ENCODE peak calls at places on chromosomes 4 and X, in six cellular contexts. One of them, this sample, is unnamed.

GRCh38 chrX:17500145-17500579 is 125.2 kb downstream of the NHS start:
- DNase-seq in heart right ventricle: no peak
- DNase-seq in A673: no peak
- DNase-seq in mammary epithelial cell: peak; percentile 15
- DNase-seq in GM03348: peak; percentile 29
- DNase-seq in AG09319: peak; percentile 28
- DNase-seq in this sample: peak; percentile 58

GRCh38 chr4:110224142-110224541 is 25.7 kb upstream of the ELOVL6 start:
- DNase-seq in heart right ventricle: no peak
- DNase-seq in A673: no peak
- DNase-seq in mammary epithelial cell: no peak
- DNase-seq in GM03348: no peak
- DNase-seq in AG09319: no peak
- DNase-seq in this sample: no peak

GRCh38 chrX:11397680-11398079 is 104.5 kb downstream of the AMELX start:
- DNase-seq in heart right ventricle: no peak
- DNase-seq in A673: no peak
- DNase-seq in mammary epithelial cell: no peak
- DNase-seq in GM03348: no peak
- DNase-seq in AG09319: no peak
- DNase-seq in this sample: no peak

GRCh38 chr4:41696768-41697167 is 51.8 kb downstream of the PHOX2B start:
- DNase-seq in heart right ventricle: no peak
- DNase-seq in A673: no peak
- DNase-seq in mammary epithelial cell: no peak
- DNase-seq in GM03348: no peak
- DNase-seq in AG09319: no peak
- DNase-seq in this sample: no peak

GRCh38 chr4:3820806-3821579 is 54.8 kb downstream of the ADRA2C start:
- DNase-seq in heart right ventricle: no peak
- DNase-seq in A673: no peak
- DNase-seq in mammary epithelial cell: no peak
- DNase-seq in GM03348: no peak
- DNase-seq in AG09319: no peak
- DNase-seq in this sample: no peak

GRCh38 chrX:105375816-105376215 is 155.3 kb upstream of the TEX13A start:
- DNase-seq in heart right ventricle: no peak
- DNase-seq in A673: no peak
- DNase-seq in mammary epithelial cell: peak; percentile 79
- DNase-seq in GM03348: no peak
- DNase-seq in AG09319: no peak
- DNase-seq in this sample: peak; percentile 8

GRCh38 chr4:174279433-174279832 is 4.0 kb downstream of the FBXO8 start:
- DNase-seq in heart right ventricle: no peak
- DNase-seq in A673: no peak
- DNase-seq in mammary epithelial cell: no peak
- DNase-seq in GM03348: no peak
- DNase-seq in AG09319: no peak
- DNase-seq in this sample: no peak

GRCh38 chr4:3783691-3784306 is 17.6 kb downstream of the ADRA2C start:
- DNase-seq in heart right ventricle: no peak
- DNase-seq in A673: peak; percentile 57
- DNase-seq in mammary epithelial cell: no peak
- DNase-seq in GM03348: peak; percentile 56
- DNase-seq in AG09319: no peak
- DNase-seq in this sample: no peak

GRCh38 chr4:102988429-102989020 is 31.0 kb downstream of the SLC9B1 start:
- DNase-seq in heart right ventricle: no peak
- DNase-seq in A673: no peak
- DNase-seq in mammary epithelial cell: no peak
- DNase-seq in GM03348: no peak
- DNase-seq in AG09319: no peak
- DNase-seq in this sample: no peak

GRCh38 chrX:136162827-136163427 is 15.6 kb downstream of the FHL1 start:
- DNase-seq in heart right ventricle: peak; percentile 55
- DNase-seq in A673: peak; percentile 66
- DNase-seq in mammary epithelial cell: peak; percentile 45
- DNase-seq in GM03348: peak; percentile 56
- DNase-seq in AG09319: no peak
- DNase-seq in this sample: peak; percentile 39

GRCh38 chr4:153001626-153002025 is 65.5 kb downstream of the FHDC1 start:
- DNase-seq in heart right ventricle: no peak
- DNase-seq in A673: peak; percentile 65
- DNase-seq in mammary epithelial cell: no peak
- DNase-seq in GM03348: no peak
- DNase-seq in AG09319: no peak
- DNase-seq in this sample: no peak

GRCh38 chrX:31921236-31921635 is 849.4 kb upstream of the FTHL17 start:
- DNase-seq in heart right ventricle: no peak
- DNase-seq in A673: no peak
- DNase-seq in mammary epithelial cell: no peak
- DNase-seq in GM03348: no peak
- DNase-seq in AG09319: no peak
- DNase-seq in this sample: no peak

GRCh38 chr4:15004701-15005301 is 2.5 kb downstream of the CPEB2 start:
- DNase-seq in heart right ventricle: peak; percentile 89
- DNase-seq in A673: peak; percentile 63
- DNase-seq in mammary epithelial cell: peak; percentile 80
- DNase-seq in GM03348: peak; percentile 82
- DNase-seq in AG09319: peak; percentile 60
- DNase-seq in this sample: peak; percentile 49

GRCh38 chr4:136471051-136471450 is 1061.2 kb downstream of the PCDH18 start:
- DNase-seq in heart right ventricle: no peak
- DNase-seq in A673: no peak
- DNase-seq in mammary epithelial cell: no peak
- DNase-seq in GM03348: no peak
- DNase-seq in AG09319: no peak
- DNase-seq in this sample: no peak

GRCh38 chr4:76779740-76780459 is 118.0 kb downstream of the SOWAHB start:
- DNase-seq in heart right ventricle: no peak
- DNase-seq in A673: no peak
- DNase-seq in mammary epithelial cell: no peak
- DNase-seq in GM03348: no peak
- DNase-seq in AG09319: no peak
- DNase-seq in this sample: peak; percentile 72

GRCh38 chr4:6180841-6181631 is 19.3 kb downstream of the JAKMIP1 start:
- DNase-seq in heart right ventricle: no peak
- DNase-seq in A673: no peak
- DNase-seq in mammary epithelial cell: no peak
- DNase-seq in GM03348: no peak
- DNase-seq in AG09319: no peak
- DNase-seq in this sample: no peak

GRCh38 chrX:108447303-108447702 is 7.7 kb downstream of the COL4A5 start:
- DNase-seq in heart right ventricle: no peak
- DNase-seq in A673: no peak
- DNase-seq in mammary epithelial cell: peak; percentile 58
- DNase-seq in GM03348: no peak
- DNase-seq in AG09319: no peak
- DNase-seq in this sample: peak; percentile 30

GRCh38 chr4:140003851-140004579 is 150.0 kb downstream of the MAML3 start:
- DNase-seq in heart right ventricle: no peak
- DNase-seq in A673: no peak
- DNase-seq in mammary epithelial cell: no peak
- DNase-seq in GM03348: no peak
- DNase-seq in AG09319: no peak
- DNase-seq in this sample: no peak

GRCh38 chr4:172962564-172963353 is 205.9 kb upstream of the GALNT7 start:
- DNase-seq in heart right ventricle: no peak
- DNase-seq in A673: peak; percentile 57
- DNase-seq in mammary epithelial cell: peak; percentile 22
- DNase-seq in GM03348: no peak
- DNase-seq in AG09319: peak; percentile 45
- DNase-seq in this sample: peak; percentile 83

GRCh38 chrX:133444196-133444595 is 28.9 kb upstream of the GPC4 start:
- DNase-seq in heart right ventricle: no peak
- DNase-seq in A673: no peak
- DNase-seq in mammary epithelial cell: peak; percentile 35
- DNase-seq in GM03348: no peak
- DNase-seq in AG09319: no peak
- DNase-seq in this sample: peak; percentile 1

GRCh38 chrX:154349359-154349935 is 25.0 kb downstream of the FLNA start:
- DNase-seq in heart right ventricle: no peak
- DNase-seq in A673: no peak
- DNase-seq in mammary epithelial cell: no peak
- DNase-seq in GM03348: no peak
- DNase-seq in AG09319: no peak
- DNase-seq in this sample: no peak

GRCh38 chr4:146520894-146521542 is 722 bp downstream of the SLC10A7 start:
- DNase-seq in heart right ventricle: no peak
- DNase-seq in A673: peak; percentile 83
- DNase-seq in mammary epithelial cell: peak; percentile 68
- DNase-seq in GM03348: peak; percentile 56
- DNase-seq in AG09319: peak; percentile 20
- DNase-seq in this sample: peak; percentile 28

GRCh38 chr4:1041936-1042330 is 30.5 kb downstream of the FGFRL1 start:
- DNase-seq in heart right ventricle: no peak
- DNase-seq in A673: no peak
- DNase-seq in mammary epithelial cell: no peak
- DNase-seq in GM03348: no peak
- DNase-seq in AG09319: no peak
- DNase-seq in this sample: no peak

GRCh38 chr4:66653937-66654336 is 891.4 kb downstream of the CENPC start:
- DNase-seq in heart right ventricle: no peak
- DNase-seq in A673: no peak
- DNase-seq in mammary epithelial cell: no peak
- DNase-seq in GM03348: peak; percentile 2
- DNase-seq in AG09319: no peak
- DNase-seq in this sample: no peak

GRCh38 chr4:6476893-6477292 is 4.5 kb upstream of the PPP2R2C start:
- DNase-seq in heart right ventricle: no peak
- DNase-seq in A673: no peak
- DNase-seq in mammary epithelial cell: no peak
- DNase-seq in GM03348: no peak
- DNase-seq in AG09319: no peak
- DNase-seq in this sample: no peak

GRCh38 chr4:2285665-2286381 is 23.9 kb upstream of the MXD4 start:
- DNase-seq in heart right ventricle: no peak
- DNase-seq in A673: no peak
- DNase-seq in mammary epithelial cell: no peak
- DNase-seq in GM03348: no peak
- DNase-seq in AG09319: no peak
- DNase-seq in this sample: no peak

GRCh38 chr4:77196866-77197265 is 39.9 kb downstream of the CCNG2 start:
- DNase-seq in heart right ventricle: no peak
- DNase-seq in A673: no peak
- DNase-seq in mammary epithelial cell: no peak
- DNase-seq in GM03348: no peak
- DNase-seq in AG09319: no peak
- DNase-seq in this sample: no peak

GRCh38 chr4:99755223-99755944 is 61.2 kb upstream of the DAPP1 start:
- DNase-seq in heart right ventricle: no peak
- DNase-seq in A673: no peak
- DNase-seq in mammary epithelial cell: no peak
- DNase-seq in GM03348: no peak
- DNase-seq in AG09319: no peak
- DNase-seq in this sample: no peak

GRCh38 chrX:112078606-112079005 is 4.0 kb downstream of the TRPC5 start:
- DNase-seq in heart right ventricle: no peak
- DNase-seq in A673: no peak
- DNase-seq in mammary epithelial cell: no peak
- DNase-seq in GM03348: no peak
- DNase-seq in AG09319: no peak
- DNase-seq in this sample: no peak

GRCh38 chrX:15465347-15465746 is 27.8 kb downstream of the PIR start:
- DNase-seq in heart right ventricle: no peak
- DNase-seq in A673: peak; percentile 10
- DNase-seq in mammary epithelial cell: peak; percentile 42
- DNase-seq in GM03348: peak; percentile 6
- DNase-seq in AG09319: peak; percentile 51
- DNase-seq in this sample: peak; percentile 22

GRCh38 chr4:56999751-57000150 is 21.1 kb downstream of the POLR2B start:
- DNase-seq in heart right ventricle: no peak
- DNase-seq in A673: no peak
- DNase-seq in mammary epithelial cell: no peak
- DNase-seq in GM03348: no peak
- DNase-seq in AG09319: no peak
- DNase-seq in this sample: no peak

GRCh38 chrX:115582871-115583729 is 22.1 kb downstream of the PLS3 start:
- DNase-seq in heart right ventricle: no peak
- DNase-seq in A673: peak; percentile 31
- DNase-seq in mammary epithelial cell: peak; percentile 43
- DNase-seq in GM03348: peak; percentile 13
- DNase-seq in AG09319: no peak
- DNase-seq in this sample: no peak

GRCh38 chr4:1177274-1178141 is 5.1 kb upstream of the SPON2 start:
- DNase-seq in heart right ventricle: peak; percentile 48
- DNase-seq in A673: no peak
- DNase-seq in mammary epithelial cell: peak; percentile 85
- DNase-seq in GM03348: peak; percentile 84
- DNase-seq in AG09319: no peak
- DNase-seq in this sample: peak; percentile 58

GRCh38 chr4:81550005-81550896 is 78.5 kb upstream of the RASGEF1B start:
- DNase-seq in heart right ventricle: no peak
- DNase-seq in A673: peak; percentile 2
- DNase-seq in mammary epithelial cell: no peak
- DNase-seq in GM03348: no peak
- DNase-seq in AG09319: no peak
- DNase-seq in this sample: no peak

GRCh38 chr4:119942806-119943205 is 123.8 kb downstream of the MAD2L1 start:
- DNase-seq in heart right ventricle: no peak
- DNase-seq in A673: no peak
- DNase-seq in mammary epithelial cell: no peak
- DNase-seq in GM03348: no peak
- DNase-seq in AG09319: no peak
- DNase-seq in this sample: peak; percentile 3

GRCh38 chr4:57077550-57078311 is 32.5 kb downstream of the IGFBP7 start:
- DNase-seq in heart right ventricle: no peak
- DNase-seq in A673: no peak
- DNase-seq in mammary epithelial cell: peak; percentile 88
- DNase-seq in GM03348: no peak
- DNase-seq in AG09319: no peak
- DNase-seq in this sample: no peak

This sample was measured in foreskin fibroblast.